ENCODE peak calls at places on chromosome X, in ten cellular contexts. K is nephron progenitor cell, B is lower leg skin, R is endothelial cell, C is heart left ventricle, V is AG09309, M is endothelial cell of umbilical vein, A is body of pancreas, Z is endodermal cell, D is left ventricle myocardium inferior. T is an unnamed sample.
A peak's percentile ranks its signal among the peaks of the same experiment; 100 is the strongest.

GRCh38 chrX:1393871-1394615 is 2.1 kb upstream of the SLC25A6 start:
- DNase-seq in K (no peak), B (peak; percentile 72), R (no peak), C (peak; percentile 22), V (no peak), M (no peak), A (peak; percentile 3), Z (peak; percentile 41), D (no peak), T (no peak)

GRCh38 chrX:39194673-39195072 is 393.4 kb downstream of the MID1IP1 start:
- DNase-seq in K (no peak), B (peak; percentile 69), R (no peak), C (no peak), V (no peak), M (no peak), A (no peak), Z (no peak), D (no peak), T (no peak)

GRCh38 chrX:106917830-106918500 is 2.2 kb upstream of the CLDN2 start:
- DNase-seq in K (no peak), B (no peak), R (no peak), C (no peak), V (no peak), M (peak; percentile 86), A (peak; percentile 65), Z (no peak), D (no peak), T (no peak)

GRCh38 chrX:9737363-9737762 is 28.3 kb downstream of the GPR143 start:
- DNase-seq in K (no peak), B (no peak), R (no peak), C (no peak), V (no peak), M (no peak), A (no peak), Z (no peak), D (no peak), T (no peak)

GRCh38 chrX:110226931-110227330 is 91.0 kb downstream of the AMMECR1 start:
- DNase-seq in K (no peak), B (no peak), R (no peak), C (no peak), V (no peak), M (peak; percentile 27), A (no peak), Z (no peak), D (no peak), T (no peak)

GRCh38 chrX:48919947-48920712 is 1.3 kb upstream of the PIM2 start:
- DNase-seq in K (no peak), B (no peak), R (no peak), C (no peak), V (no peak), M (no peak), A (no peak), Z (peak; percentile 36), D (no peak), T (no peak)

GRCh38 chrX:70032797-70033196 is 16.9 kb downstream of the AWAT2 start:
- DNase-seq in K (no peak), B (no peak), R (no peak), C (no peak), V (no peak), M (no peak), A (no peak), Z (no peak), D (no peak), T (no peak)

GRCh38 chrX:25020391-25021131 is 4.8 kb upstream of the ARX start:
- DNase-seq in K (peak; percentile 80), B (no peak), R (peak; percentile 70), C (no peak), V (no peak), M (no peak), A (no peak), Z (peak; percentile 94), D (no peak), T (no peak)

GRCh38 chrX:22950278-22951266 is 49.2 kb upstream of the DDX53 start:
- DNase-seq in K (no peak), B (no peak), R (no peak), C (no peak), V (peak; percentile 18), M (peak; percentile 58), A (peak; percentile 42), Z (no peak), D (no peak), T (peak; percentile 41)

GRCh38 chrX:63784346-63784901 is 590 bp downstream of the ARHGEF9 start:
- DNase-seq in K (peak; percentile 12), B (no peak), R (no peak), C (no peak), V (no peak), M (no peak), A (peak; percentile 11), Z (no peak), D (peak; percentile 13), T (no peak)

GRCh38 chrX:20322887-20323286 is 56.2 kb upstream of the RPS6KA3 start:
- DNase-seq in K (no peak), B (no peak), R (no peak), C (no peak), V (no peak), M (no peak), A (no peak), Z (peak; percentile 52), D (no peak), T (no peak)

GRCh38 chrX:4656419-4656818 is 943.0 kb upstream of the PRKX start:
- DNase-seq in K (no peak), B (no peak), R (no peak), C (no peak), V (no peak), M (no peak), A (peak; percentile 66), Z (no peak), D (no peak), T (no peak)

GRCh38 chrX:152639426-152639825 is 1.7 kb downstream of the GABRQ start:
- DNase-seq in K (no peak), B (no peak), R (no peak), C (no peak), V (no peak), M (no peak), A (no peak), Z (no peak), D (no peak), T (no peak)

GRCh38 chrX:152641256-152641875 is 3.7 kb downstream of the GABRQ start:
- DNase-seq in K (no peak), B (no peak), R (no peak), C (no peak), V (no peak), M (no peak), A (no peak), Z (peak; percentile 78), D (no peak), T (no peak)

GRCh38 chrX:152640039-152640818 is 2.5 kb downstream of the GABRQ start:
- DNase-seq in K (no peak), B (no peak), R (no peak), C (no peak), V (no peak), M (no peak), A (no peak), Z (no peak), D (no peak), T (no peak)

GRCh38 chrX:152642931-152643525 is 5.3 kb downstream of the GABRQ start:
- DNase-seq in K (no peak), B (no peak), R (no peak), C (no peak), V (no peak), M (no peak), A (no peak), Z (no peak), D (no peak), T (no peak)

GRCh38 chrX:152641996-152642395 is 4.3 kb downstream of the GABRQ start:
- DNase-seq in K (peak; percentile 22), B (no peak), R (peak; percentile 34), C (no peak), V (no peak), M (peak; percentile 1), A (no peak), Z (peak; percentile 77), D (no peak), T (peak; percentile 22)
- TF ChIP-seq CTCF in K (peak; percentile 24), B (no peak), R (no peak), C (peak; percentile 21), V (peak; percentile 20), M (peak; percentile 4), A (no peak), Z (peak; percentile 66), D (peak; percentile 40), T (no peak)

GRCh38 chrX:38172596-38172995 is 48.1 kb downstream of the SRPX start:
- DNase-seq in K (no peak), B (no peak), R (no peak), C (no peak), V (no peak), M (no peak), A (no peak), Z (no peak), D (no peak), T (no peak)

GRCh38 chrX:38170556-38170955 is 50.1 kb downstream of the SRPX start:
- DNase-seq in K (no peak), B (no peak), R (no peak), C (no peak), V (no peak), M (no peak), A (no peak), Z (no peak), D (no peak), T (no peak)

DNA sequence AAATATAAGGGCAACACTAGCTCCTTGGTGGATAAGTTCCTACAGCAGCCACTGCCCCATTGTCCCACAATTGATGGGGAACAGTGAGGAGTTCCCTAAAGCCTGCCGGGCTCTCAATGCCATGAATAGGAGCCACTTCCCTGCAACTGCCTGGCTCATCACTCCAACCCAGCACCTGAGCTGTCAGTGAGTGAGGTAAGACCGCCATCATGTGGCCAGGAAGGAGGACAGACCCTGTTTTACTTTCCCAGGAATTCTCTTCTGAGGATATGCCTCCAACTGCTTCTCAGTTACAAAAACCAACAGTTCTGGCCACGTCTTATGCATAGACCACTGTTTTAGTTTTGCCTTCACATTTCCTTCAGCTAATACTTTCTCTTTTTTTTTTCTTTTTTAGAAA is 45.5 kb downstream of the SRPX start:
- DNase-seq in K (peak; percentile 50), B (no peak), R (peak; percentile 28), C (no peak), V (no peak), M (peak; percentile 7), A (peak; percentile 51), Z (peak; percentile 75), D (no peak), T (peak; percentile 45)
- TF ChIP-seq CTCF in K (peak; percentile 58), B (no peak), R (peak; percentile 23), C (peak; percentile 46), V (peak; percentile 57), M (peak; percentile 31), A (peak; percentile 47), Z (peak; percentile 76), D (peak; percentile 37), T (peak; percentile 37)

GRCh38 chrX:81489987-81490386 is 288.1 kb downstream of the SH3BGRL start:
- DNase-seq in K (no peak), B (no peak), R (no peak), C (no peak), V (no peak), M (no peak), A (no peak), Z (no peak), D (no peak), T (no peak)
- TF ChIP-seq CTCF in K (no peak), B (no peak), R (peak; percentile 40), C (no peak), V (no peak), M (no peak), A (no peak), Z (peak; percentile 54), D (no peak), T (no peak)

DNA sequence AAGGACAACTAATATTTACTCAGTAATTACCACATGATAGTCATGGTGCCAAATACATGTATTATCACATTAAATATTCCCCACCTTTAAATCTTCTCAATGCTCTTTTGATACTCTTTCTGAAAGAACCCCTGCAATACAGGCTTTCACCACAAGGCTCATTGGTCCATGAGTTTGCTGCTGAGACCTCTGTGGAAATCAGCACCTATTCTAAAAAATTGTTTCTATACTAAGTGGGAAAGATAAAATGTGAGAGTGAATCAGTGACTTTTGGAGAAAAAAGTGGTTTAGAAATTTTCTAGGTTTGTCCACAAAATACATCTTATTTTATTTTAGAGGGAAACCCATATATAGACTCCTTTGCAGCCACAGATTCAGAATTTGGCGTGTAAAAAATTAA is 257.3 kb downstream of the ZIC3 start:
- DNase-seq in K (no peak), B (no peak), R (no peak), C (no peak), V (no peak), M (no peak), A (no peak), Z (no peak), D (no peak), T (no peak)
- TF ChIP-seq CTCF in K (peak; percentile 17), B (no peak), R (peak; percentile 36), C (peak; percentile 40), V (no peak), M (no peak), A (no peak), Z (peak; percentile 62), D (no peak), T (no peak)